ENCODE peak calls at places on chromosome 15, in ten cellular contexts. W is ELR; I is GM12892; B is EL; Y is T-helper 17 cell; P is activated gamma-delta T cell treated with anti-CD3 and anti-CD28 coated beads, Interleukin-2, amount 50 U/mL, for 16 hours; G is substantia nigra; U is body of pancreas; V is neuronal stem cell; E is B cell. J is an unnamed sample.

GRCh38 chr15:51830279-51830806 is 890 bp downstream of the TMOD3 start:
- DNase-seq in U (no peak), Y (no peak), W (peak; percentile 47), V (peak; percentile 23), G (no peak), I (no peak), P (no peak), E (no peak), B (peak; percentile 50), J (no peak)

GRCh38 chr15:25844981-25845680 is 18.0 kb downstream of the ATP10A start:
- DNase-seq in G (no peak), W (no peak), P (no peak), B (no peak), I (no peak), U (no peak), E (no peak), V (no peak), Y (no peak), J (no peak)

GRCh38 chr15:51186121-51186795 is 91.6 kb upstream of the TNFAIP8L3 start:
- DNase-seq in Y (no peak), W (no peak), P (no peak), E (no peak), I (no peak), U (no peak), V (no peak), B (no peak), G (no peak), J (no peak)

GRCh38 chr15:77507151-77507847 is 86.6 kb downstream of the HMG20A start:
- DNase-seq in I (no peak), U (peak; percentile 68), E (no peak), B (no peak), P (no peak), W (peak; percentile 35), G (no peak), Y (no peak), V (no peak), J (no peak)

GRCh38 chr15:36130641-36131310 is 448.6 kb upstream of the CDIN1 start:
- DNase-seq in I (no peak), P (no peak), U (no peak), V (no peak), B (no peak), Y (no peak), E (no peak), G (no peak), W (no peak), J (no peak)

GRCh38 chr15:27816790-27817189 is 282.3 kb downstream of the OCA2 start:
- DNase-seq in W (no peak), G (no peak), Y (no peak), U (no peak), V (no peak), B (no peak), E (no peak), P (no peak), I (no peak), J (no peak)

GRCh38 chr15:99929266-99929665 is 196.0 kb upstream of the LYSMD4 start:
- DNase-seq in B (no peak), P (no peak), U (no peak), I (no peak), W (no peak), G (no peak), V (no peak), Y (no peak), E (no peak), J (no peak)

GRCh38 chr15:71191296-71191695 is 76.0 kb downstream of the THSD4 start:
- DNase-seq in E (no peak), B (no peak), G (no peak), P (no peak), U (no peak), I (no peak), V (no peak), W (no peak), Y (no peak), J (no peak)

GRCh38 chr15:81893182-81893833 is 152.5 kb downstream of the MEX3B start:
- DNase-seq in E (no peak), Y (no peak), W (no peak), V (no peak), I (no peak), U (no peak), G (no peak), P (no peak), B (no peak), J (no peak)

GRCh38 chr15:67303490-67304363 is 49.1 kb downstream of the IQCH start:
- DNase-seq in B (peak; percentile 24), G (no peak), P (peak; percentile 0), V (no peak), U (peak; percentile 18), Y (no peak), I (no peak), E (no peak), W (peak; percentile 61), J (no peak)

GRCh38 chr15:65653341-65653740 is 31.6 kb downstream of the SLC24A1 start:
- DNase-seq in W (peak; percentile 77), U (no peak), I (no peak), P (no peak), E (no peak), Y (no peak), G (no peak), B (peak; percentile 47), V (no peak), J (no peak)

GRCh38 chr15:75900577-75900976 is 3.1 kb upstream of the FBXO22 start:
- DNase-seq in Y (no peak), E (no peak), G (no peak), B (no peak), V (no peak), W (no peak), P (no peak), I (no peak), U (no peak), J (no peak)

GRCh38 chr15:77495806-77496589 is 75.3 kb downstream of the HMG20A start:
- DNase-seq in E (no peak), W (peak; percentile 54), G (no peak), U (no peak), B (peak; percentile 50), P (no peak), I (no peak), V (no peak), Y (no peak), J (no peak)

GRCh38 chr15:70431854-70432253 is 331.5 kb downstream of the UACA start:
- DNase-seq in P (no peak), W (no peak), V (no peak), U (no peak), E (no peak), G (no peak), B (no peak), I (no peak), Y (no peak), J (no peak)

GRCh38 chr15:81516461-81516860 is 142.4 kb upstream of the TMC3 start:
- DNase-seq in V (no peak), P (no peak), W (peak; percentile 30), U (no peak), E (no peak), Y (no peak), B (peak; percentile 59), I (no peak), G (no peak), J (no peak)